ENCODE peak calls at places on chromosomes 12 and 14, in five cellular contexts. One of them, this sample, is unnamed.
A peak's percentile ranks its signal among the peaks of the same experiment; 100 is the strongest.

GRCh38 chr14:101361044-101361443 is 200.3 kb upstream of the DIO3 start:
- DNase-seq in GM12878: no peak
- DNase-seq in GM23338: no peak
- DNase-seq in HepG2: no peak
- DNase-seq in A549: no peak
- DNase-seq in this sample: no peak

GRCh38 chr14:75340921-75341320 is 62.3 kb downstream of the FOS start:
- DNase-seq in GM12878: no peak
- DNase-seq in GM23338: no peak
- DNase-seq in HepG2: no peak
- DNase-seq in A549: no peak
- DNase-seq in this sample: no peak

GRCh38 chr12:55909513-55909884 is 18.2 kb downstream of the PYM1 start:
- DNase-seq in GM12878: no peak
- DNase-seq in GM23338: no peak
- DNase-seq in HepG2: no peak
- DNase-seq in A549: no peak
- DNase-seq in this sample: no peak

GRCh38 chr14:69571449-69571878 is 3.2 kb downstream of the CCDC177 start:
- DNase-seq in GM12878: no peak
- DNase-seq in GM23338: no peak
- DNase-seq in HepG2: no peak
- DNase-seq in A549: no peak
- DNase-seq in this sample: no peak

GRCh38 chr12:6476496-6476895 is 6.0 kb upstream of the VAMP1 start:
- DNase-seq in GM12878: no peak
- DNase-seq in GM23338: no peak
- DNase-seq in HepG2: no peak
- DNase-seq in A549: no peak
- DNase-seq in this sample: no peak

GRCh38 chr14:64715146-64715627 is 11.0 kb downstream of the PLEKHG3 start:
- DNase-seq in GM12878: no peak
- DNase-seq in GM23338: peak; percentile 47
- DNase-seq in HepG2: no peak
- DNase-seq in A549: no peak
- DNase-seq in this sample: no peak

GRCh38 chr14:31027847-31028246 is 1.7 kb upstream of the STRN3 start:
- DNase-seq in GM12878: no peak
- DNase-seq in GM23338: no peak
- DNase-seq in HepG2: no peak
- DNase-seq in A549: no peak
- DNase-seq in this sample: no peak

GRCh38 chr12:13905795-13906194 is 75.6 kb downstream of the GRIN2B start:
- DNase-seq in GM12878: no peak
- DNase-seq in GM23338: peak; percentile 30
- DNase-seq in HepG2: no peak
- DNase-seq in A549: no peak
- DNase-seq in this sample: no peak

GRCh38 chr14:89340200-89340667 is 76.8 kb downstream of the FOXN3 start:
- DNase-seq in GM12878: no peak
- DNase-seq in GM23338: no peak
- DNase-seq in HepG2: peak; percentile 76
- DNase-seq in A549: no peak
- DNase-seq in this sample: no peak

GRCh38 chr12:2794261-2794735 is 472 bp upstream of the FKBP4 start:
- DNase-seq in GM12878: no peak
- DNase-seq in GM23338: peak; percentile 63
- DNase-seq in HepG2: no peak
- DNase-seq in A549: no peak
- DNase-seq in this sample: no peak

GRCh38 chr14:22200977-22201605 is 387.9 kb downstream of the DAD1 start:
- DNase-seq in GM12878: peak; percentile 3
- DNase-seq in GM23338: peak; percentile 86
- DNase-seq in HepG2: peak; percentile 71
- DNase-seq in A549: peak; percentile 16
- DNase-seq in this sample: peak; percentile 4

GRCh38 chr12:2691340-2692111 is 103.2 kb upstream of the FKBP4 start:
- DNase-seq in GM12878: peak; percentile 15
- DNase-seq in GM23338: peak; percentile 72
- DNase-seq in HepG2: no peak
- DNase-seq in A549: no peak
- DNase-seq in this sample: no peak

GRCh38 chr14:103390605-103391004 is 5.4 kb downstream of the MARK3 start:
- DNase-seq in GM12878: no peak
- DNase-seq in GM23338: no peak
- DNase-seq in HepG2: no peak
- DNase-seq in A549: no peak
- DNase-seq in this sample: no peak

GRCh38 chr14:57831981-57832380 is 33.9 kb downstream of the SLC35F4 start:
- DNase-seq in GM12878: no peak
- DNase-seq in GM23338: peak; percentile 74
- DNase-seq in HepG2: no peak
- DNase-seq in A549: no peak
- DNase-seq in this sample: peak; percentile 6

GRCh38 chr12:106672308-106673085 is 89.7 kb downstream of the RFX4 start:
- DNase-seq in GM12878: no peak
- DNase-seq in GM23338: peak; percentile 61
- DNase-seq in HepG2: no peak
- DNase-seq in A549: no peak
- DNase-seq in this sample: no peak

GRCh38 chr14:93628048-93628447 is 160.2 kb downstream of the PRIMA1 start:
- DNase-seq in GM12878: no peak
- DNase-seq in GM23338: no peak
- DNase-seq in HepG2: no peak
- DNase-seq in A549: no peak
- DNase-seq in this sample: no peak

GRCh38 chr14:51260225-51260624 is 20.2 kb downstream of the TMX1 start:
- DNase-seq in GM12878: no peak
- DNase-seq in GM23338: no peak
- DNase-seq in HepG2: no peak
- DNase-seq in A549: no peak
- DNase-seq in this sample: no peak

GRCh38 chr12:130916251-130916911 is 37.3 kb upstream of the ADGRD1 start:
- DNase-seq in GM12878: peak; percentile 21
- DNase-seq in GM23338: peak; percentile 85
- DNase-seq in HepG2: peak; percentile 42
- DNase-seq in A549: peak; percentile 56
- DNase-seq in this sample: peak; percentile 56

GRCh38 chr12:2119266-2119665 is 66.5 kb downstream of the CACNA1C start:
- DNase-seq in GM12878: no peak
- DNase-seq in GM23338: no peak
- DNase-seq in HepG2: no peak
- DNase-seq in A549: no peak
- DNase-seq in this sample: no peak

GRCh38 chr12:132623072-132623869 is 4.7 kb downstream of the P2RX2 start:
- DNase-seq in GM12878: no peak
- DNase-seq in GM23338: no peak
- DNase-seq in HepG2: no peak
- DNase-seq in A549: no peak
- DNase-seq in this sample: no peak

GRCh38 chr12:87253157-87253556 is 776.0 kb downstream of the C12orf50 start:
- DNase-seq in GM12878: no peak
- DNase-seq in GM23338: no peak
- DNase-seq in HepG2: no peak
- DNase-seq in A549: no peak
- DNase-seq in this sample: no peak

GRCh38 chr12:124030008-124030407 is 57.0 kb downstream of the ZNF664 start:
- DNase-seq in GM12878: no peak
- DNase-seq in GM23338: no peak
- DNase-seq in HepG2: no peak
- DNase-seq in A549: no peak
- DNase-seq in this sample: no peak

GRCh38 chr12:232731-233614 is 19.0 kb upstream of the SLC6A12 start:
- DNase-seq in GM12878: no peak
- DNase-seq in GM23338: no peak
- DNase-seq in HepG2: no peak
- DNase-seq in A549: no peak
- DNase-seq in this sample: no peak

GRCh38 chr14:102554835-102555819 is 37.3 kb upstream of the RCOR1 start:
- DNase-seq in GM12878: no peak
- DNase-seq in GM23338: peak; percentile 95
- DNase-seq in HepG2: no peak
- DNase-seq in A549: no peak
- DNase-seq in this sample: no peak

GRCh38 chr14:77865455-77865854 is 65.5 kb downstream of the ADCK1 start:
- DNase-seq in GM12878: no peak
- DNase-seq in GM23338: no peak
- DNase-seq in HepG2: no peak
- DNase-seq in A549: no peak
- DNase-seq in this sample: no peak

GRCh38 chr12:65532744-65533143 is 254.3 kb downstream of the MSRB3 start:
- DNase-seq in GM12878: no peak
- DNase-seq in GM23338: no peak
- DNase-seq in HepG2: peak; percentile 13
- DNase-seq in A549: no peak
- DNase-seq in this sample: no peak

GRCh38 chr12:67239061-67239460 is 30.1 kb upstream of the CAND1 start:
- DNase-seq in GM12878: no peak
- DNase-seq in GM23338: no peak
- DNase-seq in HepG2: no peak
- DNase-seq in A549: no peak
- DNase-seq in this sample: no peak

GRCh38 chr14:23951590-23952143 is 1.9 kb upstream of the DHRS4 start:
- DNase-seq in GM12878: no peak
- DNase-seq in GM23338: peak; percentile 84
- DNase-seq in HepG2: peak; percentile 89
- DNase-seq in A549: no peak
- DNase-seq in this sample: no peak

GRCh38 chr12:98440165-98440581 is 75.2 kb upstream of the TMPO start:
- DNase-seq in GM12878: no peak
- DNase-seq in GM23338: no peak
- DNase-seq in HepG2: no peak
- DNase-seq in A549: no peak
- DNase-seq in this sample: peak; percentile 66

GRCh38 chr12:10705655-10706054 is 17.5 kb downstream of the YBX3 start:
- DNase-seq in GM12878: no peak
- DNase-seq in GM23338: no peak
- DNase-seq in HepG2: no peak
- DNase-seq in A549: no peak
- DNase-seq in this sample: no peak

DNA sequence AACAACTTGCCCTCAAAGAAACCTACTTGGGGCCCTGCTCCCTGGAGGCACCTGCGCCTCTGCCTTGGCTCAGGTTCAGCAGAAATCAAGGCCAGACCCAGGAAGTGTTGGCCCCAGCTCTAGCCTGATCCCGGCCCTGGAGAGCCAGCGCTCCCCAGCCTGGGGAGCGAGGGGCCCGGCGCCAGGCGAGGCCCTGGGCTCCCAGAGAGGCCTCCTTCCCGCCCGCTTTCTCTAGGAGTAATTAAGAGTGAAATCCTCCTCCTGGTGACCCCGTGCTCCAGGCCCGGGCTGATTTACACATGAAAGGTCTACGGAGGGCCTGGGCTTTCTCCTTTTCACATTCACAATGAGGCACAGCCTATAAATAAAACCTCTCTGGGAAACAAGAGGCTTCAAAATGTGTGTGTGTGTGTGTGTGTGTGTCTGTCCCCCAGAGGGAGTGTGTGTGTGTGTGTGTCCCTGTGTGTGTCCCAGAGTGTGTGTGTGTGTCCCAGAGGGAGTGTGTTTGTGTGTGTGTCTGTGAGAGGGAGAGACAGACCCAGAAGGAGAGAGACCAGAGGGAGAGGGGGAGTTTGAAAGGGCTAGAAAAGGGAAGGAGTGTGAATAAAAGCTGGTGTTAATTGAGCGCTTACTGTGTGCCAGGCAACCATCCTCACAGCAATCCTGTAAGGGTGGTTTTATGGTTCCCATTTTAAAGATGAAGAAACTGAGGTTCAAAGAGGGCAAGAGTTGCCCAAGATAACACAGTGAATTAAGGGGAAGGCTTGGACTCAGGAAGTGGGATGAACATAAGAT is 23.8 kb upstream of the COX6A1 start:
- DNase-seq in GM12878: no peak
- DNase-seq in GM23338: peak; percentile 98
- DNase-seq in HepG2: no peak
- DNase-seq in A549: no peak
- DNase-seq in this sample: no peak
- TF ChIP-seq JUNB in GM12878: no peak
- TF ChIP-seq JUNB in GM23338: no peak
- TF ChIP-seq JUNB in HepG2: no peak
- TF ChIP-seq JUNB in A549: no peak
- TF ChIP-seq JUNB in this sample: no peak

DNA sequence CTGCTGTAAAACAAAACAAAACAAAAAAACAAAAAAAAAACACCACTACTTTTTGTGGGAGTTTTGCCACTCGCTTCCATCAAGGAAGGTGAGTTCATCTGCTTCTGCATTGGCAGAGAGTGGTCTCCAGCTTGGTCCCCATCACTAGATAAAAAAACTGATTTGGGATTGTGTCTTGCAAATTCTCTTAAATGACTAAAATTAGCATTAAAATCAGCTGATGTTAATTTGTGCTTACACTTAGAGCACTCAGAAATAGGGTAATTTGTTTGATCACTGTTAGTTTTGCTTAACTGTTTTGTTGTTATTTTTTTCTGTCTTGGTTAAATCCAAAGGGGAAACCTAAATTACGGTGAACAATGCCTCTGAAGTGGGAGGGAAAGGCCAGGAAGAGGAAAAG is 1048.0 kb downstream of the LRFN5 start:
- DNase-seq in GM12878: no peak
- DNase-seq in GM23338: peak; percentile 57
- DNase-seq in HepG2: no peak
- DNase-seq in A549: no peak
- DNase-seq in this sample: no peak
- TF ChIP-seq JUNB in GM12878: no peak
- TF ChIP-seq JUNB in GM23338: no peak
- TF ChIP-seq JUNB in HepG2: no peak
- TF ChIP-seq JUNB in A549: no peak
- TF ChIP-seq JUNB in this sample: no peak

GRCh38 chr14:68343534-68344093 is 449.3 kb downstream of the ZFP36L1 start:
- DNase-seq in GM12878: no peak
- DNase-seq in GM23338: peak; percentile 51
- DNase-seq in HepG2: no peak
- DNase-seq in A549: no peak
- DNase-seq in this sample: no peak

GRCh38 chr14:68342216-68342615 is 450.7 kb downstream of the ZFP36L1 start:
- DNase-seq in GM12878: no peak
- DNase-seq in GM23338: no peak
- DNase-seq in HepG2: no peak
- DNase-seq in A549: no peak
- DNase-seq in this sample: no peak

GRCh38 chr14:68349900-68350323 is 443.0 kb downstream of the ZFP36L1 start:
- DNase-seq in GM12878: no peak
- DNase-seq in GM23338: no peak
- DNase-seq in HepG2: peak; percentile 98
- DNase-seq in A549: no peak
- DNase-seq in this sample: no peak

GRCh38 chr14:68345738-68346137 is 447.1 kb downstream of the ZFP36L1 start:
- DNase-seq in GM12878: no peak
- DNase-seq in GM23338: no peak
- DNase-seq in HepG2: no peak
- DNase-seq in A549: no peak
- DNase-seq in this sample: no peak

GRCh38 chr14:68346540-68347232 is 446.2 kb downstream of the ZFP36L1 start:
- DNase-seq in GM12878: no peak
- DNase-seq in GM23338: no peak
- DNase-seq in HepG2: no peak
- DNase-seq in A549: no peak
- DNase-seq in this sample: no peak
- TF ChIP-seq JUNB in GM12878: no peak
- TF ChIP-seq JUNB in GM23338: no peak
- TF ChIP-seq JUNB in HepG2: no peak
- TF ChIP-seq JUNB in A549: no peak
- TF ChIP-seq JUNB in this sample: no peak

GRCh38 chr12:126480396-126480795 is 1415.2 kb downstream of the AACS start:
- DNase-seq in GM12878: no peak
- DNase-seq in GM23338: peak; percentile 53
- DNase-seq in HepG2: no peak
- DNase-seq in A549: no peak
- DNase-seq in this sample: no peak
- TF ChIP-seq JUNB in GM12878: no peak
- TF ChIP-seq JUNB in GM23338: no peak
- TF ChIP-seq JUNB in HepG2: no peak
- TF ChIP-seq JUNB in A549: no peak
- TF ChIP-seq JUNB in this sample: no peak

This sample was measured in K562.